ENCODE peak calls at places on chromosomes 2 and 18, in eight cellular contexts. U, E, X, N, D, M, S and C are unnamed samples.

GRCh38 chr2:34103437-34103836 is 504.3 kb upstream of the FAM98A start:
- DNase-seq in D (no peak), X (no peak), M (no peak), S (no peak), E (no peak), N (no peak), U (no peak), C (no peak)

GRCh38 chr18:79912994-79913831 is 38.2 kb downstream of the SLC66A2 start:
- DNase-seq in N (no peak), M (no peak), E (peak; percentile 38), X (no peak), U (no peak), D (no peak), S (no peak), C (no peak)

GRCh38 chr2:54424555-54425163 is 31.5 kb upstream of the SPTBN1 start:
- DNase-seq in U (no peak), D (no peak), X (no peak), M (no peak), S (no peak), E (no peak), N (no peak), C (no peak)

GRCh38 chr2:150520887-150521664 is 33.6 kb upstream of the RND3 start:
- DNase-seq in D (peak; percentile 49), U (peak; percentile 57), E (no peak), N (peak; percentile 27), X (no peak), S (no peak), M (no peak), C (peak; percentile 79)

GRCh38 chr2:109385506-109385905 is 228.3 kb downstream of the SEPTIN10 start:
- DNase-seq in U (no peak), S (no peak), M (peak; percentile 46), N (no peak), E (no peak), D (no peak), X (no peak), C (no peak)

GRCh38 chr2:236109061-236109460 is 59.1 kb downstream of the GBX2 start:
- DNase-seq in E (no peak), S (no peak), X (no peak), N (no peak), M (no peak), D (no peak), U (no peak), C (no peak)

GRCh38 chr2:28233070-28233718 is 159.5 kb upstream of the FOSL2 start:
- DNase-seq in D (no peak), N (no peak), U (peak; percentile 16), X (no peak), E (no peak), M (no peak), S (no peak), C (peak; percentile 23)

GRCh38 chr2:151878655-151879563 is 50.7 kb upstream of the ARL5A start:
- DNase-seq in E (no peak), S (no peak), N (no peak), D (peak; percentile 34), X (no peak), U (peak; percentile 44), M (no peak), C (peak; percentile 30)

GRCh38 chr18:43277164-43277600 is at the start of gene SYT4:
- DNase-seq in U (peak; percentile 53), N (peak; percentile 45), X (peak; percentile 26), D (peak; percentile 32), S (no peak), M (no peak), E (no peak), C (peak; percentile 78)

GRCh38 chr2:107932483-107932882 is 53.8 kb upstream of the SLC5A7 start:
- DNase-seq in M (no peak), U (peak; percentile 4), S (no peak), X (no peak), D (no peak), E (no peak), N (no peak), C (peak; percentile 45)

GRCh38 chr18:59719533-59720325 is 22.5 kb upstream of the CCBE1 start:
- DNase-seq in S (no peak), E (no peak), U (peak; percentile 86), M (no peak), N (no peak), X (no peak), D (no peak), C (peak; percentile 62)

GRCh38 chr18:25621144-25621543 is 269.2 kb upstream of the ZNF521 start:
- DNase-seq in E (no peak), D (no peak), N (no peak), U (no peak), X (no peak), M (no peak), S (no peak), C (no peak)

GRCh38 chr2:229269986-229270385 is 1.1 kb downstream of the PID1 start:
- DNase-seq in M (no peak), S (no peak), D (no peak), X (no peak), U (peak; percentile 69), E (no peak), N (no peak), C (peak; percentile 15)

GRCh38 chr2:25567406-25567805 is 106.0 kb downstream of the DTNB start:
- DNase-seq in D (no peak), S (peak; percentile 22), X (no peak), M (no peak), E (no peak), N (no peak), U (peak; percentile 83), C (peak; percentile 74)

GRCh38 chr18:26655614-26656400 is 107.5 kb upstream of the KCTD1 start:
- DNase-seq in X (peak; percentile 51), E (peak; percentile 73), U (peak; percentile 35), D (no peak), N (peak; percentile 64), M (peak; percentile 61), S (no peak), C (peak; percentile 52)

GRCh38 chr18:72232611-72233010 is 311.5 kb downstream of the CBLN2 start:
- DNase-seq in N (no peak), E (no peak), D (no peak), X (no peak), M (no peak), U (no peak), S (no peak), C (no peak)

DNA sequence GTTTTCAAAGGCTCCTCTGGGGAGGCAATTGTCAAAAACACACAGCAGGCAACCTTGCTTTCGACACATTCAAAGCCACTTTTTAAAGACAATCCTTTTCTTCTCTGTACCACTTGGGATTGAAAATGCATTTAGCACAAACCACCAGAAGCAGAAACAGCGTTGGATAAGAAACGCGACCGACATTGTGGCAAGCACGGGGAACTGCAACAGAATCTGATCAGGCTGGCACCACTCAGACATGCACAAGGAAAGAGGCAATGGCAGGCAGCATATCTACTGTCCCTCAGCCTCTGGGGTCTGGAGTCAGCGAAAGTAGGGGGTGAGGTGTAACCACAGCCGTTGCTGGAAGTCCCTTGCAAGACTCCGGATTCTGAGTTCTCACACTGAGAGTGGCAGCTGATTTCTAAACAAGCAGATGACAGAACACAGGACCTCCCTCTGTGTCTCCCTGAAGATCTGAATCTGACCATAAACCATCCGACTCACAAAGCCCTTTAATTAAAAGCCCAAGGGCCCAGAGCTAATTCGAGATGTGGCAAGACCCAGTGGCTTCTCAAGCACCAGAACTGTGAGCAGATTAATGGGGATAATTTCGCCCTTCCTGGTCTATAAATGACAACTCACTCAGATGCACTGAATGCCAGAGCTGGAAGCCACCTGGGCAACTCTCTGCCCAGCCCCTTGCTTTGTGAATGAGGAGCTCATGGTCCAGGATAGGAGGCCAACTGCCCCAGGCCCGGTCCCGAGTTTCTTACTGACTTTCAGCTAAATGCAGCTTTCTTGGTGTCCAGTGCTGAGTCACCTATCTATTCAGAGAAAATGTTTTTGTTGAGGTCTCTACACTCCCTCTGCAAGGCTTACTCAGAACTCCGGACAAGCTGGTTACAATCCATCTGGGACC is 29.6 kb downstream of the CYRIA start:
- DNase-seq in E (no peak), U (no peak), S (peak; percentile 72), N (no peak), D (no peak), X (no peak), M (no peak), C (peak; percentile 66)
- TF ChIP-seq CTCF in E (no peak), U (no peak), S (no peak), N (no peak), D (no peak), X (peak; percentile 16), M (peak; percentile 14), C (no peak)

DNA sequence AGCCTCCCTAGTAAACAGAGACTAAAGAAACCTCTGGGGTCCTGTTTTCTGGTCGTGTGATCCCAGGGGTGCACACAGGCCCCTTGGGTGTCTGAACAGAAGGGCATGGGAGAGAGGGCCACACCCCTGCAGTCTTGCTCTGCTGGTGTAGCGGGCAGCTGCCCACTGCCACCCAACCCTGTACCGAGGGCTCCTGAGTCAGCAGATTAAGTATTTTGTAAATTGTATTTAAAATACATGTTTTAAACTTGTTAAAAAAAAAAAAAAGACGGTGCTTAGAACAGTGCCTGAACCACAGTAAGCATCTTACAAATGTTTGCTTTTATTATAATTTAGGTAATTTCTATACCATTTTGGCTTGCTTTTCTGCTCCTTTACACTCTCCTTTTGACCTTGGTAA is 113.7 kb downstream of the TANC1 start:
- DNase-seq in M (no peak), S (no peak), U (no peak), E (no peak), N (no peak), X (no peak), D (no peak), C (no peak)
- TF ChIP-seq CTCF in M (no peak), S (no peak), U (no peak), E (no peak), N (no peak), X (no peak), D (no peak), C (no peak)

DNA sequence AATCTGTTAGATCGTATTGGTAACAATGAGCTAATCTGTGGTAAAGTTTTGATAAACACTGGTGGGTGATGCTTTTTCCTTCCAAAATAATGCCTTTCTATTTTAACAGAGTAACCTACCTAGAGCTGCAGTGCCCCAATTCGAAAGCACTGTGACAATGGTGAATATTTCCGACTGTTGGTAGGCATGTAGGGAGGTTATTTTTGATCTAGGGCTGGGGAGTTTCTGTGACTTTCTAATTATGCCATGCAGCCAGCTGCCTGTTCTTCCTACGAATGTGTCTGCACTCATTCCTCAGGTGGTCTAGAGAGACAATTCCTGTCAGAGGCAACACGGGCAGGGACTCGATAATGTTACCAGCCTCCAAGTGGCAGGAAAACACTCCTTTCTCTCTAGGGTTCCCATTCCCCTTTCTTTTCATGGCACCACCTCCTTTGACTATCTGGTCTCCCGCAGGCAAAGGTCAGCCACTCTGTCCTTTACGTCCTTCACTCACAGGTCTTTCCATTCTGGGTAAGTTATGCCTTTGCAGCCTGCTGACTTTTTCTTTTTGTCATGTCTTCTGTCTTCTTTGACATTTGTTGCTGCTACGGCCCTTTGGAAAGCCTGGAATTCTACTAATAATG is 167.2 kb upstream of the MGAT5 start:
- DNase-seq in S (no peak), U (no peak), X (no peak), E (no peak), D (no peak), N (no peak), M (no peak), C (no peak)
- TF ChIP-seq CTCF in S (no peak), U (no peak), X (no peak), E (no peak), D (no peak), N (no peak), M (no peak), C (no peak)

DNA sequence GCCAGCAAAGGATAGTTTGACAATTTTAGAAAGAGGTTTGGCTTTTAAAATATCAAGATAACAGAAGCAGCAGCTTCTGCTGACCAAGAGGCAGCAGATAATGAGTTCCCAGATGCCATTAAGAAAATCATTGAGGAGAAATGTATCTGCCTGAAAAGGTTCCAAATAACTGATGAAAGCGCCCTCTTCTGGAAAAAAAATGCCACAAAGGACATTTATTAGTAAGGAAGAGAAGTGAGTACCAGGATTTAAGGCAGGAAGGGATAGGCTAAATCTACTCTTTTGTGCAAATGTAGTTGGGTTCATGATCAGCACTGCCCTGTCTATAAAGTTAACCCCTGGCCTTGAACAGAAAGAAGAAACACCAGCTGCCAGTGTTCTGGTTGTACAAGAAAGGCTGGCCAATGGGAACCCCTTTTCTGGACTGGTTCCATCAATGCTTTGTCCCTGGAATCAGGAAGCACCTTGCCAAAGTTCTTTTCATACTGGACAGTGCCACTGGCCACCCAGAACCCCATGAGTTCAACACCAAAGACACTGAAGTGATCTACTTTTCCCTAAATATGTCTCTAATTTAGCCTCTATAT is 40.6 kb downstream of the DHX57 start:
- DNase-seq in N (no peak), E (no peak), U (peak; percentile 36), D (no peak), M (no peak), X (no peak), S (no peak), C (peak; percentile 54)
- TF ChIP-seq CTCF in N (no peak), E (peak; percentile 31), U (peak; percentile 47), D (peak; percentile 25), M (no peak), X (peak; percentile 31), S (peak; percentile 33), C (peak; percentile 57)